ENCODE peak calls at places on chromosome 10, in seven cellular contexts. M, J, Y, A, E, F and H are unnamed samples.

GRCh38 chr10:63919576-63920279 is 398.5 kb downstream of the REEP3 start:
- DNase-seq in M (no peak), J (no peak), Y (no peak), A (no peak), E (no peak), F (no peak), H (no peak)

GRCh38 chr10:79070611-79071534 is 2.1 kb downstream of the ZMIZ1 start:
- DNase-seq in M (peak), J (peak), Y (peak), A (peak), E (peak), F (no peak), H (no peak)

GRCh38 chr10:12500406-12501303 is 151.3 kb downstream of the CAMK1D start:
- DNase-seq in M (no peak), J (peak), Y (no peak), A (no peak), E (peak), F (no peak), H (peak)

GRCh38 chr10:128867119-128867518 is 599.9 kb upstream of the MGMT start:
- DNase-seq in M (no peak), J (no peak), Y (no peak), A (no peak), E (no peak), F (no peak), H (no peak)

GRCh38 chr10:104429834-104430233 is 76.2 kb downstream of the CFAP58 start:
- DNase-seq in M (no peak), J (no peak), Y (no peak), A (no peak), E (no peak), F (no peak), H (no peak)

GRCh38 chr10:18368681-18369080 is 228.5 kb downstream of the CACNB2 start:
- DNase-seq in M (no peak), J (peak), Y (no peak), A (no peak), E (no peak), F (no peak), H (no peak)

GRCh38 chr10:119518176-119518575 is 24.3 kb downstream of the RGS10 start:
- DNase-seq in M (no peak), J (no peak), Y (peak), A (no peak), E (no peak), F (no peak), H (no peak)

GRCh38 chr10:73756183-73756582 is 12.0 kb downstream of the SEC24C start:
- DNase-seq in M (no peak), J (no peak), Y (no peak), A (no peak), E (no peak), F (no peak), H (no peak)

GRCh38 chr10:93369588-93370164 is 112.5 kb downstream of the MYOF start:
- DNase-seq in M (no peak), J (no peak), Y (no peak), A (no peak), E (no peak), F (no peak), H (no peak)

GRCh38 chr10:100993986-100994708 is 5.5 kb upstream of the LZTS2 start:
- DNase-seq in M (no peak), J (peak), Y (no peak), A (no peak), E (no peak), F (no peak), H (no peak)

GRCh38 chr10:80861882-80862281 is 324.2 kb downstream of the SH2D4B start:
- DNase-seq in M (no peak), J (no peak), Y (no peak), A (no peak), E (no peak), F (no peak), H (peak)

GRCh38 chr10:32983333-32983909 is 25.4 kb upstream of the ITGB1 start:
- DNase-seq in M (no peak), J (peak), Y (no peak), A (no peak), E (no peak), F (no peak), H (no peak)

GRCh38 chr10:103117247-103117646 is 75.8 kb downstream of the NT5C2 start:
- DNase-seq in M (no peak), J (no peak), Y (no peak), A (no peak), E (no peak), F (no peak), H (no peak)

GRCh38 chr10:58932126-58932525 is 244.3 kb upstream of the PHYHIPL start:
- DNase-seq in M (no peak), J (no peak), Y (no peak), A (no peak), E (no peak), F (no peak), H (no peak)

GRCh38 chr10:131749767-131750142 is 151.1 kb upstream of the PPP2R2D start:
- DNase-seq in M (no peak), J (no peak), Y (no peak), A (no peak), E (no peak), F (no peak), H (no peak)

GRCh38 chr10:123221418-123221817 is 67.2 kb downstream of the BUB3 start:
- DNase-seq in M (no peak), J (no peak), Y (no peak), A (no peak), E (no peak), F (no peak), H (no peak)

GRCh38 chr10:93917064-93917391 is 23.2 kb downstream of the SLC35G1 start:
- DNase-seq in M (no peak), J (no peak), Y (no peak), A (no peak), E (peak), F (no peak), H (no peak)

GRCh38 chr10:29104661-29105369 is 184.1 kb upstream of the LYZL1 start:
- DNase-seq in M (no peak), J (no peak), Y (no peak), A (no peak), E (peak), F (no peak), H (no peak)

GRCh38 chr10:121994429-121994881 is 5.5 kb downstream of the TACC2 start:
- DNase-seq in M (peak), J (no peak), Y (no peak), A (no peak), E (peak), F (no peak), H (no peak)

GRCh38 chr10:77700086-77700485 is 62.5 kb upstream of the KCNMA1 start:
- DNase-seq in M (no peak), J (no peak), Y (no peak), A (no peak), E (no peak), F (no peak), H (no peak)

GRCh38 chr10:104327745-104328635 is 10.3 kb downstream of the ITPRIP start:
- DNase-seq in M (peak), J (peak), Y (no peak), A (no peak), E (no peak), F (no peak), H (peak)

GRCh38 chr10:89555688-89556445 is 20.5 kb upstream of the SLC16A12 start:
- DNase-seq in M (no peak), J (peak), Y (no peak), A (no peak), E (no peak), F (no peak), H (no peak)

GRCh38 chr10:3820255-3820654 is 35.2 kb upstream of the KLF6 start:
- DNase-seq in M (no peak), J (no peak), Y (no peak), A (no peak), E (no peak), F (no peak), H (no peak)

GRCh38 chr10:128064615-128065580 is 61.3 kb downstream of the MKI67 start:
- DNase-seq in M (peak), J (peak), Y (peak), A (no peak), E (peak), F (peak), H (peak)

GRCh38 chr10:24383681-24384106 is 174.8 kb downstream of the KIAA1217 start:
- DNase-seq in M (peak), J (peak), Y (peak), A (no peak), E (peak), F (no peak), H (no peak)

GRCh38 chr10:47020491-47020890 is 109.3 kb downstream of the PTPN20 start:
- DNase-seq in M (no peak), J (peak), Y (no peak), A (no peak), E (no peak), F (no peak), H (no peak)

GRCh38 chr10:70602665-70603438 is at the start of gene PRF1:
- DNase-seq in M (peak), J (no peak), Y (no peak), A (no peak), E (peak), F (peak), H (peak)

GRCh38 chr10:72340510-72340895 is 14.2 kb downstream of the DNAJB12 start:
- DNase-seq in M (peak), J (peak), Y (peak), A (no peak), E (peak), F (peak), H (no peak)

GRCh38 chr10:107577226-107577625 is 412.7 kb upstream of the SORCS1 start:
- DNase-seq in M (no peak), J (no peak), Y (no peak), A (no peak), E (no peak), F (no peak), H (no peak)

GRCh38 chr10:117736655-117737054 is 194.1 kb downstream of the EMX2 start:
- DNase-seq in M (no peak), J (no peak), Y (no peak), A (no peak), E (no peak), F (no peak), H (no peak)

GRCh38 chr10:89838002-89838615 is 136.7 kb downstream of the KIF20B start:
- DNase-seq in M (no peak), J (no peak), Y (no peak), A (no peak), E (no peak), F (no peak), H (no peak)

GRCh38 chr10:60170250-60170649 is 219.4 kb downstream of the ANK3 start:
- DNase-seq in M (no peak), J (peak), Y (peak), A (no peak), E (no peak), F (no peak), H (no peak)

GRCh38 chr10:62082270-62082669 is 180.8 kb downstream of the ARID5B start:
- DNase-seq in M (no peak), J (no peak), Y (no peak), A (no peak), E (peak), F (no peak), H (no peak)

GRCh38 chr10:62082729-62083412 is 181.4 kb downstream of the ARID5B start:
- DNase-seq in M (no peak), J (peak), Y (peak), A (no peak), E (peak), F (peak), H (peak)

GRCh38 chr10:62079885-62080559 is 178.5 kb downstream of the ARID5B start:
- DNase-seq in M (no peak), J (no peak), Y (peak), A (no peak), E (no peak), F (no peak), H (no peak)

GRCh38 chr10:62080905-62081304 is 179.4 kb downstream of the ARID5B start:
- DNase-seq in M (no peak), J (no peak), Y (no peak), A (no peak), E (peak), F (no peak), H (no peak)

DNA sequence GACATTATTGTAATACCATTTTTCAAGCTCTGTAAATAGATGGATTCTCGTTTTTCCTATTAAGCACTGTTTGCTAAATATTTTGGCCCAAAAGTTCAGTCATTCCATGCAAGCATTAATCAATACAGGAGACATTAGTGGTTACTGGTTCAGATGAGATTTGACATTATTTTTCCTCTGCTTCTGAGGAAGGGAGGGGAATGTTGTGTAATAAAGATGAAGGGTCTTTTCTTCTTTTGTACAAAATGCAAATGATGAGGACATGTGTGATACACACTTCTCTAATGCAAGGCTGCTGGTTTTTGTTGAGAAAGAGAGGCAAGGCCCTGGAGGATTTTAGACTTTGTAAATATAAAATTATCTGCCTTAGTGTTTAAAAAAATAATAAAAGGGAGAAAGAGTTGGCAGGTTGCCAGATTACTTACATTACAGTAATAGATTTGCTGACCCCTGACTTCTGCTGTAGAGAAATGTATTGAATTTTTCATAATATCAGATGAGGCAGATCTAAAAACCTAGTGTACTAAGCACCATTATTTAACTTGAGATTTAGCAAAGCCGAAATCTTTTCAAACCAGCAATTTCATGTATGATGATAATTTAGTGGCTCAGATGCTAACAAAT is 179.9 kb downstream of the ARID5B start:
- DNase-seq in M (no peak), J (peak), Y (no peak), A (no peak), E (peak), F (no peak), H (no peak)
- H3K4me3 ChIP-seq in M (no peak), J (no peak), Y (peak), A (no peak), E (no peak), F (peak), H (no peak)

DNA sequence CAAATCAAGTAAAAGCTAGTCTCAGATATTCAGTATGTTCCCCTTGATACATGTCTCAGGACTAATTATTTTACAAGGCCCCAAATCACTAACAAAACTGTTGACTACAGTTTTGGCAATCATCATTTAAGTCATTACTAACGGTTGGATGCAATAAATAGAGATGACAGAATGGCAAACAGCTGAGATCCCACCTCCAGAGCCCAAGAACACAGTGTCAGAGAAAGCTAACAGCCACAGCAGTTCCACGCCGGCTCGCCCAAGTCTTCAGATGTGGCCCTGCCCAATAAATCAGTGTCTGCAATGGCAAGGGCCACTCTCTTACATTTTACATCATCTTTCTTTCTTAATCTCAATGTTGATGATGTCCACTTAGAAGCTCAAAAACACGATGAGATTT is 87.5 kb downstream of the CTBP2 start:
- DNase-seq in M (no peak), J (no peak), Y (no peak), A (no peak), E (no peak), F (no peak), H (no peak)
- H3K4me3 ChIP-seq in M (no peak), J (no peak), Y (no peak), A (no peak), E (no peak), F (no peak), H (no peak)

DNA sequence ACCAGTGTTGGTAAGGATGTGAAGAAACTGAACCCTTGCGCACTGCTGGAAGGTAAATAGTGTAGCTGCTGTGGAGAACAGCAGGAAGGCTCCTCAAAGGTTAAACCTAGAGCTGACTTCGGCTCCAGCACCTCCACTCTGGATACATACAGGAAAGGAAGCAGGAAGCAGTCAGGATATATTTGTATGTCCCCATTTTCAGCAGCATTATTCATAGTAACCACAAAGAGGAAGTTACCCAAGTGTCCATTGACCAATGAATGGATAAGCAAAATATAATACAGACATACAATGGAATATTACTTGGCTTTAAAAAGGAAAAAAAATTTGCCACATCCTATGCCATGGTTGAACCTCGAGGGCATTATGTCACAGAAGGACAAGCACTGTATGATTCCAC is 15.0 kb downstream of the RET start:
- DNase-seq in M (no peak), J (no peak), Y (no peak), A (no peak), E (no peak), F (no peak), H (no peak)
- H3K4me3 ChIP-seq in M (no peak), J (no peak), Y (no peak), A (no peak), E (no peak), F (no peak), H (no peak)

GRCh38 chr10:44966129-44966815 is 6.7 kb downstream of the RASSF4 start:
- DNase-seq in M (no peak), J (no peak), Y (peak), A (no peak), E (peak), F (no peak), H (no peak)

GRCh38 chr10:44968101-44968886 is 8.7 kb downstream of the RASSF4 start:
- DNase-seq in M (no peak), J (no peak), Y (peak), A (no peak), E (peak), F (no peak), H (peak)

GRCh38 chr10:44968887-44969400 is 9.3 kb downstream of the RASSF4 start:
- DNase-seq in M (no peak), J (no peak), Y (no peak), A (no peak), E (no peak), F (no peak), H (peak)

GRCh38 chr10:44966816-44967509 is 7.4 kb downstream of the RASSF4 start:
- DNase-seq in M (no peak), J (no peak), Y (no peak), A (no peak), E (peak), F (no peak), H (no peak)

DNA sequence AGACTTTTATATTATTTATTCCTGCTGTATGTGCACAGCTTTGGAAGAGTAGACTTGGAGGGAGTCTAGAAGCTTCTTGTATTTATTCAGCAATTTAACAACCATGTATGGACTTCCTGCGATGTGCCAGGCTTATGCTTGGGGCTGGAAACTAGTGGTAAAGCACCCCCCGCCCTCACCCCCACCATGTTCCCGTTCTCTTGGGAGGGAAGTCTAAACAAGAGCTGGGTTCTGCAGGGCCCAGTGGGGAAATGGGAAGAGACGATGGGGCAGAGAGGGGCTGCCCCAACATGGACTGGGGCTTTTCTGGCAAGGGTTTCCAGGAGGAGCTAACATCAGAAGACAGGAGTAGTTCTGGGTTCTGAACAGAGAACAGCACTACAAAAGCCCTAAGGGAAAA is 8.0 kb downstream of the RASSF4 start:
- DNase-seq in M (no peak), J (no peak), Y (no peak), A (no peak), E (peak), F (no peak), H (no peak)
- H3K4me3 ChIP-seq in M (no peak), J (no peak), Y (no peak), A (no peak), E (no peak), F (no peak), H (no peak)

GRCh38 chr10:35129185-35129674 is 2.6 kb downstream of the CREM start:
- DNase-seq in M (no peak), J (no peak), Y (no peak), A (no peak), E (no peak), F (no peak), H (no peak)
- H3K4me3 ChIP-seq in M (no peak), J (no peak), Y (peak), A (no peak), E (no peak), F (peak), H (no peak)

GRCh38 chr10:129972966-129973673 is 9.0 kb upstream of the EBF3 start:
- DNase-seq in M (no peak), J (no peak), Y (no peak), A (no peak), E (no peak), F (no peak), H (no peak)
- H3K4me3 ChIP-seq in M (peak), J (no peak), Y (no peak), A (peak), E (no peak), F (no peak), H (no peak)

GRCh38 chr10:15255961-15256360 is 87.5 kb upstream of the NMT2 start:
- DNase-seq in M (no peak), J (no peak), Y (no peak), A (no peak), E (no peak), F (no peak), H (peak)

GRCh38 chr10:15251791-15252380 is 83.4 kb upstream of the NMT2 start:
- DNase-seq in M (no peak), J (no peak), Y (no peak), A (no peak), E (no peak), F (no peak), H (no peak)

GRCh38 chr10:15252396-15252795 is 83.9 kb upstream of the NMT2 start:
- DNase-seq in M (no peak), J (no peak), Y (no peak), A (no peak), E (no peak), F (no peak), H (no peak)

GRCh38 chr10:15253951-15254807 is 85.7 kb upstream of the NMT2 start:
- DNase-seq in M (no peak), J (no peak), Y (peak), A (no peak), E (no peak), F (no peak), H (no peak)

DNA sequence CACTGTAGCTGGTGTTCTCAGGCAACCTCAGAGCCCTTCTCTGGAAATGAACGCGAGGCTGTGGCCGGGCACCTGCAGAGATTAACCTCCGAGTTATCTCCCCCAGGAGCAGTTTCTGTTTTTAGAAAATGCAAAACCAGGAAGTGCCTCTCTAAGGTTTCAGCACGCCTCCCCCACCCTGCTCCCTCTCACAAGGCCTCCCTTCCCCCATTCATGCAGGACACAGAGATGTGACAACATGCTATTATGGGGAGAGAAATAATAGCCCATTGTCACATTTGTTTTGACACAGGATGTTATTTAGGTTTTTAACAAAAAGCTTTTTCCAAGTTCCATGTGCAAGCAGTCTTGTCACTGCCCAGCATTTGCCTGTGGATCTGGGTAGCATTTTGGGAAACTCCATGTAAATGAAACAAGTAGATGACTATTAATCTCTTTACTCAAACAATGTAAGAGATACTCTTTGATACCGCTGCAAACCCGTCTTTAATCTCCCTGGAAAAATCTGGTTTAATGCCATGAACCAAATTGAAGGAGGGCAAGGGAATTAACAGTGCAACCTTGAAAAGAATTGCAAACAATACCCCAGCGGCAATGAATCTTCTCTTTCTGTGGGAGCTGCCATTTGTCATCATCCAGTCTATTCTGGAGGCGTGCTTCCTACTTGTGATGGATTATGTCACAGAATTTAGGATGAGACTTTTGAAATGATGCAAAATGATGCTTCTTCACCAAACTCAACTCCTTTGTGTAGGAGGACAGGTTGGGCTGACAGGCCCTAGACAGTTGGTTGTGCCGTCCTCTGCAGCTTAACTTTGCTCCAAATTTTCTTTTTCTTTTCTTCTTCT is 86.5 kb upstream of the NMT2 start:
- DNase-seq in M (no peak), J (no peak), Y (peak), A (no peak), E (no peak), F (no peak), H (peak)
- H3K4me3 ChIP-seq in M (peak), J (no peak), Y (peak), A (no peak), E (no peak), F (peak), H (peak)